ENCODE peak calls at places on chromosomes 7 and 10, in ten cellular contexts. N, D, T, Y, X, U, O, P, I and R are unnamed samples. For H3K4me1 and H3K9me3, the result is how much of the 10 kb centered on the place peaks cover.

GRCh38 chr7:140924019-140924820 is 509 bp downstream of the BRAF start:
- DNase-seq in X (peak), P (no peak), U (peak), I (peak), T (peak), N (peak), Y (peak), O (peak), D (peak), R (peak)

GRCh38 chr10:51250278-51250914 is 176.1 kb downstream of the PRKG1 start:
- DNase-seq in Y (no peak), P (no peak), U (no peak), O (no peak), I (no peak), N (no peak), T (no peak), D (no peak), X (no peak), R (no peak)

GRCh38 chr10:86065711-86066251 is 300.8 kb downstream of the GRID1 start:
- DNase-seq in I (no peak), Y (no peak), X (no peak), D (no peak), O (no peak), T (no peak), P (no peak), U (no peak), N (no peak), R (no peak)

GRCh38 chr7:45211066-45211465 is 53.5 kb downstream of the RAMP3 start:
- DNase-seq in P (no peak), D (no peak), O (no peak), U (no peak), X (no peak), I (peak), N (no peak), T (no peak), Y (no peak), R (no peak)

GRCh38 chr7:77913977-77914607 is 115.5 kb downstream of the PHTF2 start:
- DNase-seq in P (no peak), X (no peak), D (no peak), N (no peak), I (no peak), T (peak), U (no peak), Y (no peak), O (no peak), R (no peak)

GRCh38 chr7:156065400-156065799 is 253.1 kb upstream of the SHH start:
- DNase-seq in X (no peak), N (no peak), T (no peak), P (no peak), I (no peak), U (no peak), O (no peak), D (peak), Y (peak), R (no peak)

GRCh38 chr7:140611641-140612040 is 29.0 kb downstream of the DENND2A start:
- DNase-seq in N (no peak), O (no peak), U (no peak), I (no peak), Y (no peak), X (no peak), D (no peak), T (no peak), P (no peak), R (no peak)

GRCh38 chr7:28672397-28672797 is 260.1 kb downstream of the CREB5 start:
- DNase-seq in X (no peak), I (no peak), U (no peak), D (no peak), O (no peak), P (no peak), Y (no peak), N (no peak), T (no peak), R (no peak)

GRCh38 chr10:133462512-133463305 is 9.0 kb downstream of the SCART1 start:
- DNase-seq in Y (no peak), T (no peak), D (no peak), O (no peak), N (no peak), U (no peak), P (no peak), I (no peak), X (no peak), R (no peak)

GRCh38 chr10:458466-458865 is 231.0 kb downstream of the DIP2C start:
- DNase-seq in I (no peak), N (no peak), Y (no peak), D (no peak), X (no peak), P (no peak), T (no peak), O (no peak), U (peak), R (no peak)

GRCh38 chr7:54796150-54796549 is 37.1 kb upstream of the SEC61G start:
- DNase-seq in I (no peak), N (no peak), U (no peak), O (no peak), P (no peak), D (no peak), Y (no peak), X (no peak), T (peak), R (no peak)

GRCh38 chr7:47154781-47155180 is 427.1 kb downstream of the TNS3 start:
- DNase-seq in U (no peak), O (no peak), I (no peak), X (no peak), P (no peak), D (no peak), T (no peak), Y (no peak), N (no peak), R (no peak)

GRCh38 chr7:117401293-117402002 is 25.8 kb downstream of the ASZ1 start:
- DNase-seq in Y (no peak), T (peak), D (peak), X (no peak), O (no peak), I (no peak), P (no peak), N (no peak), U (no peak), R (no peak)

GRCh38 chr7:105387621-105388372 is 924 bp downstream of the SRPK2 start:
- DNase-seq in T (peak), O (peak), Y (peak), X (peak), N (peak), P (no peak), D (peak), U (peak), I (peak), R (peak)
- TF ChIP-seq CTCF in T (no peak), O (no peak), Y (no peak), X (no peak), N (peak), P (no peak), D (no peak), U (no peak), I (no peak), R (no peak)

GRCh38 chr10:103748020-103748419 is 107.4 kb downstream of the SH3PXD2A start:
- DNase-seq in X (no peak), I (no peak), T (no peak), O (no peak), D (no peak), N (no peak), P (no peak), Y (no peak), U (peak), R (no peak)
- H3K4me1 ChIP-seq in X (under half), I (under half), T (under half), O (under half), D (under half), N (under half), P (under half), Y (under half), U (under half), R (under half)

DNA sequence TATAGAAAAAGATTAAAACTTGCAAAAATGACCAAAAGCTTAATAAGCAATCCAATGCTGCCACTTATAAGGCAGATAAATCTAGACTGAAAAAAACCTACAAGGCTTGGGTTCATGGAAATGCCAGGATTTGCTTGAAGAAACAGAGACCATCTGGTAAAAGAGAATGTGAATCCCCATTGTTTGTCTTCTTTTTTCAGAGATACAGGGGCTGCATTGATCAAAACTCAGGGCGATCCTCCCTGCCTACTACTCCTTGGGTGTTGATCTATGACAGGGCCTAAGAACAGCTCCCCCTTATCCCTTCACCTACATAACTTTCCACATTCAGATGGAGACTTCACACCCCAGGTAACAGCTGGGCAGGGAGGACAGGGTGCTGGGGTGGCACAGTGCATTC is 3.3 kb upstream of the TSGA13 start:
- DNase-seq in D (no peak), Y (no peak), O (no peak), T (no peak), P (no peak), X (no peak), U (no peak), I (no peak), N (no peak), R (no peak)
- H3K9me3 ChIP-seq in D (under half), Y (under half), O (under half), T (under half), P (under half), X (under half), U (under half), I (under half), N (under half), R (under half)

DNA sequence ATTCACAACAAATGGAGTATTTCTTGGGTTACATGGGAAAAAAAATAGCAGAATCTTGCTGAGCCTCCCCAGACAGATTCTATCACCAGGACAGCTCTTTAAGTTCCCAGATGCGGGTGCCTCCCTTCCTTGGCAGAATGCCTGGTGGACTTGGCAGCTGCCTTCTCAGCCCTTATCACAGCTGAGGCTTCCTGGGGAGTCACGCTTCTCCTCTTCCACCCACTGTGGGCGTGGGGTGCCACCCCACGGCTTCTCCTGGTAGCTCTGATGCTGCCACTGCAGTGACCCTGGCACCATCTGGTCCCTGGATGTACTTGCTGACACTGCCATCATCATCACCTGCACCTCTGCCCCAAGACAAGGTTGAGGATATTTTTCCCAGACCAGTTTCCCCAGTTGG is 16.2 kb upstream of the NME8 start:
- DNase-seq in I (peak), X (peak), T (no peak), N (peak), U (peak), Y (peak), D (no peak), P (no peak), O (peak), R (no peak)
- TF ChIP-seq CTCF in I (peak), X (peak), T (no peak), N (peak), U (no peak), Y (no peak), D (no peak), P (no peak), O (no peak), R (no peak)

GRCh38 chr10:49253340-49253739 is 45.6 kb upstream of the C10orf71 start:
- DNase-seq in P (no peak), D (no peak), Y (no peak), O (no peak), U (no peak), N (no peak), X (no peak), T (no peak), I (no peak), R (no peak)

GRCh38 chr10:49255883-49256282 is 43.1 kb upstream of the C10orf71 start:
- DNase-seq in T (no peak), U (no peak), P (no peak), I (no peak), Y (no peak), O (no peak), D (no peak), X (no peak), N (no peak), R (no peak)

GRCh38 chr10:49254556-49255318 is 44.2 kb upstream of the C10orf71 start:
- DNase-seq in X (no peak), I (no peak), Y (no peak), O (no peak), N (no peak), D (no peak), U (no peak), P (no peak), T (no peak), R (peak)

GRCh38 chr10:49254150-49254549 is 44.8 kb upstream of the C10orf71 start:
- DNase-seq in I (no peak), N (no peak), D (no peak), O (no peak), Y (no peak), U (no peak), P (no peak), X (no peak), T (no peak), R (no peak)

DNA sequence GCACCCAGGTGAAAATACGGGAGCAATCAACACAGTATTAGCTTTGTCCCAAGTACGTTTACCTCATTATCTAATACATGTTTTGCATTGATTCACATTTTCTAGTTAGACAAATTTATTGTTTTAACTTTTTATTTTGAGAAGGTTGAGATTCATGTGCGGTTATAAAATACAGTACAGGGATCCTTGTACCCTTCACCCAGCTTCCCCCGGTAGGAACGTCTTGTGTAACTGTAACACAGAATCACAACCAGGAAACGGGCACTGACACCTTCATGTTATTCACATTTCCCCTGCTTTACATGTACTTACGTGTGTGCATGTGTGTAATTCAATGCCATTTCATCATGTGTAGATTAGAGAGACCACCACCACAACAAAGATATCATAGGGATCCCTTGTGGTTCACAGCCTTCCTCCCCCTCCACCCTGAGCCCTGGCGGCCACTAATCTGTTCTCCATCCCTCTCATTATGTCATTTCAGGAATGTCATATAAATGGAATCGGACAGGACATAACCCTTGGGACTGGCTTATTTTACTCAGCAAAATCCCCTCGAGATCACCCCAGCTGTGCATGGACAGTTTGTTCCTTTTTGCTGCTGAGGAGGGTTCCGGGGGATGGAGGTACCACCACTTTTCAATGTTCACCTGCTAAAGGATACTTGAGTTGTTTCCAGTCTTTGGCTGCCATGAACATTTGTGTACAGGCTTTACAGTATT is 46.5 kb upstream of the C10orf71 start:
- DNase-seq in U (no peak), X (no peak), D (no peak), Y (no peak), P (no peak), T (no peak), I (no peak), N (no peak), O (no peak), R (no peak)
- H3K4me1 ChIP-seq in U (under half), X (under half), D (under half), Y (under half), P (under half), T (under half), I (under half), N (under half), O (under half), R (under half)

GRCh38 chr7:147088916-147089315 is 972.3 kb downstream of the CNTNAP2 start:
- DNase-seq in O (no peak), N (no peak), U (no peak), P (no peak), I (no peak), Y (no peak), T (no peak), D (no peak), X (no peak), R (no peak)
- H3K9me3 ChIP-seq in O (under half), N (under half), U (under half), P (under half), I (under half), Y (under half), T (under half), D (under half), X (under half), R (under half)

GRCh38 chr7:116249969-116250553 is 39.7 kb downstream of the TES start:
- DNase-seq in U (no peak), T (peak), X (no peak), O (no peak), N (peak), D (peak), I (no peak), P (no peak), Y (no peak), R (no peak)
- TF ChIP-seq CTCF in U (peak), T (peak), X (peak), O (peak), N (peak), D (peak), I (no peak), P (peak), Y (peak), R (peak)

DNA sequence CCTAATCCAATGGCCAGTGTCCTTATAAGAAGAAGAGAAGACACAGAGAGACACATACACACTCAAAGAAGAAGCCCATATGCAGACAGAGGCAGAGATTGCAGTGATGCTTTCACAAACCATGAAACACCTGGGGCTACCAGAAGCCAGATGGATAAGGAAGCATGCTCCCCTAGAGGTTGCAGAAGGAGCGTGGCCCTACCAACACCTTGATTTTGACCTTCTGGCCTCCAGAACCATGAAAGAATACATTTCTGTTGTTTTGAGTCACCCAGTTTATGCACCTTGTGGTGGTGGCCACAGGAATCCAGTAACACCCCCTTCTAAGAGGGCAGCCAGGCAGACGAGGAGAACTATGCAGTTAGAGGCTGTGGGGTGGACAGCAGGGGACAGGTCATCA is 43.5 kb downstream of the AOC1 start:
- DNase-seq in X (no peak), I (no peak), D (no peak), N (no peak), Y (no peak), T (no peak), P (no peak), O (no peak), U (no peak), R (no peak)
- H3K4me1 ChIP-seq in X (under half), I (under half), D (under half), N (under half), Y (under half), T (under half), P (under half), O (under half), U (under half), R (under half)

GRCh38 chr7:94367940-94368339 is 26.8 kb upstream of the COL1A2 start:
- DNase-seq in X (no peak), N (peak), D (no peak), P (no peak), Y (no peak), T (peak), O (no peak), I (no peak), U (no peak), R (no peak)

GRCh38 chr7:94366163-94366562 is 28.5 kb upstream of the COL1A2 start:
- DNase-seq in I (no peak), O (no peak), D (no peak), Y (no peak), N (no peak), X (no peak), U (no peak), P (no peak), T (no peak), R (no peak)

GRCh38 chr7:94366827-94367226 is 27.9 kb upstream of the COL1A2 start:
- DNase-seq in U (no peak), D (no peak), X (no peak), N (no peak), T (no peak), P (no peak), I (no peak), Y (no peak), O (no peak), R (no peak)

GRCh38 chr7:94364816-94365215 is 29.9 kb upstream of the COL1A2 start:
- DNase-seq in D (no peak), I (no peak), N (no peak), P (no peak), X (no peak), U (no peak), Y (no peak), O (no peak), T (no peak), R (no peak)

DNA sequence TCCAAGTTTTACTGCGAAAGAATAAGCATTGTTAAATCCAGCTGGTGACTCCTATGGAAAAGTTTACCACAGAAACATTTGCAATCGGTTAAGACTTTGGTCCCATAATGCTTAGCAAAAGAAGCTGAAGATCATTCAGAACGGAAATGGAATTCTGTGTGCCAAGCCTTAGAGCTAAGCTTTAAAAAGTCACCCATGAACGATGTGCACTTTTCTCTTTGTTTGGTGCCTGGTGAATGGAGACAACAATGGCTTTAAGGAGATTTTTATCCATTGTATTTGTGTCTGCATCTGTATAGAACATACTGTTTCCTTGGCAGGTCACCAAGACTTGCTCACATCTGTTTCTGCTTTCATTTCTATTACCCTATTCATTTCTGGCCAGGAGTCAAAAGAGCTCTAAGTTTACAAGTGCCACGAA is 26.3 kb upstream of the COL1A2 start:
- DNase-seq in N (peak), T (peak), I (peak), O (peak), U (no peak), X (no peak), P (no peak), Y (no peak), D (no peak), R (no peak)
- H3K9me3 ChIP-seq in N (under half), T (under half), I (under half), O (under half), U (under half), X (under half), P (under half), Y (under half), D (under half), R (under half)